ENCODE peak calls at places on chromosomes 11 and 22, in five cellular contexts. S, Q, D, I and W are unnamed samples.

GRCh38 chr11:117230286-117230961 is 1.4 kb downstream of the PCSK7 start:
- DNase-seq in S (peak), Q (peak), D (no peak), I (no peak), W (peak)

GRCh38 chr11:77126861-77127673 is 979 bp upstream of the MYO7A start:
- DNase-seq in S (peak), Q (peak), D (peak), I (peak), W (peak)

GRCh38 chr11:45857834-45858492 is 10.7 kb downstream of the CRY2 start:
- DNase-seq in S (no peak), Q (no peak), D (peak), I (no peak), W (peak)

GRCh38 chr11:76163289-76163880 is 42.9 kb downstream of the WNT11 start:
- DNase-seq in S (no peak), Q (no peak), D (no peak), I (no peak), W (no peak)

GRCh38 chr22:27381960-27382742 is 419.4 kb downstream of the MN1 start:
- DNase-seq in S (no peak), Q (no peak), D (no peak), I (no peak), W (no peak)

GRCh38 chr11:34653851-34654490 is 33.1 kb downstream of the EHF start:
- DNase-seq in S (no peak), Q (no peak), D (peak), I (peak), W (peak)

GRCh38 chr11:93861808-93862207 is 11.4 kb upstream of the VSTM5 start:
- DNase-seq in S (no peak), Q (no peak), D (peak), I (no peak), W (no peak)

GRCh38 chr11:106840993-106841392 is 177.3 kb downstream of the GUCY1A2 start:
- DNase-seq in S (no peak), Q (no peak), D (no peak), I (no peak), W (no peak)

GRCh38 chr22:50486561-50487289 is at the start of gene MIOX:
- DNase-seq in S (no peak), Q (no peak), D (peak), I (no peak), W (peak)

GRCh38 chr22:33104192-33104591 is 46.0 kb upstream of the SYN3 start:
- DNase-seq in S (no peak), Q (no peak), D (no peak), I (no peak), W (no peak)

GRCh38 chr11:68212421-68213134 is 518 bp downstream of the KMT5B start:
- DNase-seq in S (peak), Q (peak), D (peak), I (peak), W (peak)

GRCh38 chr22:36027960-36028645 is 521 bp downstream of the RBFOX2 start:
- DNase-seq in S (no peak), Q (peak), D (no peak), I (no peak), W (no peak)

GRCh38 chr11:43197357-43197756 is 114.4 kb upstream of the API5 start:
- DNase-seq in S (no peak), Q (no peak), D (no peak), I (no peak), W (no peak)

GRCh38 chr11:106585061-106585460 is 433.2 kb downstream of the GUCY1A2 start:
- DNase-seq in S (no peak), Q (no peak), D (peak), I (no peak), W (peak)

GRCh38 chr11:11993814-11994213 is 14.6 kb downstream of the DKK3 start:
- DNase-seq in S (no peak), Q (no peak), D (peak), I (peak), W (peak)

GRCh38 chr22:50085211-50085999 is at the start of gene MLC1:
- DNase-seq in S (peak), Q (no peak), D (peak), I (no peak), W (no peak)

GRCh38 chr11:95674669-95675358 is 114.8 kb downstream of the FAM76B start:
- DNase-seq in S (peak), Q (no peak), D (no peak), I (no peak), W (no peak)

GRCh38 chr11:61545341-61545740 is 35.5 kb downstream of the SYT7 start:
- DNase-seq in S (no peak), Q (no peak), D (no peak), I (no peak), W (peak)

GRCh38 chr22:23236026-23236425 is 55.7 kb downstream of the BCR start:
- DNase-seq in S (no peak), Q (no peak), D (no peak), I (no peak), W (no peak)

GRCh38 chr22:44172370-44173108 is 8.2 kb upstream of the PARVG start:
- DNase-seq in S (peak), Q (no peak), D (no peak), I (no peak), W (peak)

GRCh38 chr11:68923614-68924013 is 19.9 kb downstream of the IGHMBP2 start:
- DNase-seq in S (no peak), Q (no peak), D (no peak), I (no peak), W (peak)

GRCh38 chr22:42515896-42516295 is 3.7 kb downstream of the RRP7A start:
- DNase-seq in S (no peak), Q (no peak), D (no peak), I (no peak), W (no peak)

GRCh38 chr11:2772544-2773031 is 72.8 kb upstream of the KCNQ1OT1 start:
- DNase-seq in S (peak), Q (no peak), D (peak), I (peak), W (peak)

GRCh38 chr11:76800466-76801200 is 17.5 kb downstream of the TSKU start:
- DNase-seq in S (no peak), Q (no peak), D (no peak), I (no peak), W (no peak)

GRCh38 chr11:2587132-2587930 is 112.5 kb downstream of the KCNQ1OT1 start:
- DNase-seq in S (no peak), Q (no peak), D (no peak), I (no peak), W (no peak)

GRCh38 chr22:31122532-31123291 is at the start of gene INPP5J:
- DNase-seq in S (no peak), Q (no peak), D (peak), I (peak), W (peak)

GRCh38 chr11:118699508-118700220 is 20.2 kb upstream of the TREH start:
- DNase-seq in S (peak), Q (no peak), D (no peak), I (no peak), W (no peak)

GRCh38 chr22:40449676-40450035 is 79.3 kb downstream of the SGSM3 start:
- DNase-seq in S (no peak), Q (no peak), D (peak), I (no peak), W (peak)

GRCh38 chr11:117572129-117572528 is 224.9 kb downstream of the DSCAML1 start:
- DNase-seq in S (no peak), Q (no peak), D (no peak), I (no peak), W (no peak)

GRCh38 chr11:124669193-124669592 is 4.3 kb downstream of the SIAE start:
- DNase-seq in S (peak), Q (no peak), D (peak), I (peak), W (peak)

GRCh38 chr11:69348414-69349235 is 54.7 kb downstream of the MYEOV start:
- DNase-seq in S (no peak), Q (no peak), D (no peak), I (no peak), W (no peak)

GRCh38 chr11:83306385-83307080 is 20.4 kb upstream of the CCDC90B start:
- DNase-seq in S (no peak), Q (no peak), D (no peak), I (no peak), W (no peak)

GRCh38 chr22:37202706-37203105 is 9.6 kb downstream of the SSTR3 start:
- DNase-seq in S (peak), Q (no peak), D (no peak), I (no peak), W (no peak)